ENCODE peak calls at places on chromosomes 5 and 9, in nine cellular contexts. O is A549, P is tibial nerve, T is transverse colon, Z is spleen, D is esophagus squamous epithelium, H is K562, V is uterus, N is IMR-90. K is an unnamed sample.

GRCh38 chr5:119743927-119744326 is 114.6 kb downstream of the FAM170A start:
- DNase-seq in P (no peak), N (peak), D (no peak), O (peak), Z (no peak), T (no peak), V (no peak), H (peak), K (no peak)

GRCh38 chr9:126842977-126843799 is 17.3 kb upstream of the ZBTB34 start:
- DNase-seq in P (no peak), D (no peak), T (no peak), N (no peak), O (no peak), H (no peak), V (no peak), Z (no peak), K (no peak)

GRCh38 chr9:91347370-91347769 is 14.3 kb downstream of the AUH start:
- DNase-seq in P (no peak), V (no peak), N (no peak), H (no peak), T (no peak), D (no peak), Z (no peak), O (no peak), K (no peak)

GRCh38 chr9:112487008-112487798 is 576 bp downstream of the KIAA1958 start:
- DNase-seq in P (no peak), H (peak), D (no peak), O (peak), N (peak), Z (peak), V (peak), T (peak), K (peak)

GRCh38 chr5:143682221-143682620 is 129.7 kb upstream of the HMHB1 start:
- DNase-seq in P (no peak), D (no peak), O (peak), H (no peak), T (no peak), Z (no peak), N (peak), V (no peak), K (no peak)

GRCh38 chr9:124752967-124753366 is 18.1 kb downstream of the NR6A1 start:
- DNase-seq in H (no peak), O (no peak), V (no peak), N (peak), D (no peak), Z (no peak), P (no peak), T (no peak), K (no peak)

GRCh38 chr9:85040141-85040540 is 370.6 kb downstream of the NTRK2 start:
- DNase-seq in N (no peak), V (no peak), O (no peak), T (no peak), P (no peak), Z (no peak), D (no peak), H (no peak), K (no peak)

GRCh38 chr5:147963948-147964693 is 57.8 kb upstream of the C5orf46 start:
- DNase-seq in N (no peak), D (no peak), T (no peak), H (no peak), V (peak), O (no peak), Z (no peak), P (no peak), K (no peak)

GRCh38 chr5:113249216-113249615 is 185.6 kb downstream of the TSSK1B start:
- DNase-seq in H (no peak), T (no peak), V (no peak), N (peak), P (no peak), O (no peak), D (no peak), Z (no peak), K (no peak)

GRCh38 chr5:164672931-164673694 is 1167.7 kb downstream of the MAT2B start:
- DNase-seq in T (no peak), P (no peak), D (no peak), V (no peak), H (no peak), Z (no peak), O (peak), N (peak), K (no peak)

GRCh38 chr5:113230711-113231652 is 203.8 kb downstream of the TSSK1B start:
- DNase-seq in V (no peak), O (no peak), T (no peak), H (no peak), N (peak), Z (no peak), P (no peak), D (no peak), K (no peak)

GRCh38 chr9:108834959-108835696 is 20.7 kb downstream of the ACTL7B start:
- DNase-seq in N (no peak), H (no peak), P (no peak), D (no peak), V (no peak), O (no peak), T (no peak), Z (no peak), K (no peak)

GRCh38 chr5:164054461-164054860 is 549.0 kb downstream of the MAT2B start:
- DNase-seq in N (peak), D (no peak), P (no peak), V (no peak), H (no peak), O (no peak), T (no peak), Z (no peak), K (no peak)

GRCh38 chr5:5602554-5602953 is 180.1 kb downstream of the ICE1 start:
- DNase-seq in H (no peak), D (no peak), P (no peak), T (no peak), O (no peak), V (no peak), N (no peak), Z (no peak), K (no peak)

GRCh38 chr5:60299944-60300343 is 400.0 kb downstream of the DEPDC1B start:
- DNase-seq in V (no peak), P (no peak), Z (no peak), D (no peak), N (no peak), T (no peak), H (no peak), O (no peak), K (no peak)

GRCh38 chr9:89372230-89372816 is 54.0 kb downstream of the SECISBP2 start:
- DNase-seq in H (no peak), P (no peak), N (no peak), V (no peak), D (no peak), Z (peak), O (peak), T (no peak), K (no peak)

GRCh38 chr5:76849767-76850291 is at the start of gene S100Z:
- DNase-seq in Z (no peak), P (no peak), N (no peak), O (no peak), T (no peak), V (no peak), D (no peak), H (peak), K (no peak)

GRCh38 chr5:155475318-155475717 is 461.8 kb downstream of the KIF4B start:
- DNase-seq in O (no peak), V (no peak), H (no peak), N (no peak), T (no peak), Z (no peak), D (no peak), P (no peak), K (no peak)

GRCh38 chr5:167261309-167262100 is 1029.9 kb upstream of the WWC1 start:
- DNase-seq in V (no peak), P (no peak), Z (no peak), H (no peak), D (no peak), O (peak), N (no peak), T (no peak), K (no peak)

GRCh38 chr5:175692235-175692995 is 34.5 kb downstream of the HRH2 start:
- DNase-seq in N (no peak), T (no peak), Z (peak), O (no peak), V (no peak), H (no peak), P (no peak), D (no peak), K (no peak)

GRCh38 chr5:131994533-131995226 is 16.8 kb downstream of the ACSL6 start:
- DNase-seq in D (no peak), P (no peak), O (no peak), N (no peak), H (peak), T (no peak), V (no peak), Z (peak), K (peak)
- TF ChIP-seq POLR2A in D (no peak), P (no peak), O (no peak), N (no peak), H (no peak), T (no peak), V (no peak), Z (no peak), K (no peak)

DNA sequence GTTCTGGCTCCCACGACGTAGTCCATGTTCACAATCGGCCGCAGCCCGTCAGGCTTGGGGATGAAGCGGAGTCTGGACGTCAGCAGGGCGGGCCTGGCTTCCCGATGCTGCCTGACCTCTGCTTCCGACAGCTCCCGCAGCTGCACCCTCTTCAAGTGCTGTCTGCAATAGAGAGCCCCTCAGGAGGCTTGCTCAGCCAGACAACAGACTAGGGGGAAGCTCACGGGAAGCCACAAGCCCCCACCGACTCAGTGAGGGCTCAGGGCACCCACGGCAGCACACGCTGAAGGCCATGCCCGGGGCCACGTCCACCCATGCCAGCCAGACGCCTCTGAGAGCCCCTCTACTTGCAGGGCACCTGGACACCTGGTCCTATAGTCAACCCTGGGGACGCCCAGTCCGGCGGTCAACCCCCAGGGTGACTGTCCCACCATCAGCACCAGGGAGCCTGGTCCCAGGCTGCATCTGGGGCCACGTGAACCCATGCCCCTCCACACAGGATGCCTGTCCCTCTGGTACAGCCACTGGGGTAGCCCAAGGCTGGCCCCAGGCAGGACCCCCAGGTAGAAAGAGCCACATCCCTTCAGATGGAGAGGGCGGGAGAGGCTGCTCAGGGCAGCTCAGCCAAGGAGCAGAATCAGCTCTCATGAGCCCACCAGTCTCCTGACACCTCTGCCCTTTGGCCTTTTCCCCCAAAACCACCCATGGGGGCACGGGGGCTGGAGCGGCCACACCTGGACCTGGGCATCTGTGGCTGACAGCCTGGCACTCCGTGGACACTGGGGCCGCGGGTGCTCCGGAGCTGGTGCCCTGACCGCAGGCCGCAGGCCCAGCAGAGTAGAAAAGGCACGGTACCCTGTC is 14.5 kb downstream of the TERT start:
- DNase-seq in P (peak), H (no peak), Z (peak), T (no peak), D (no peak), O (no peak), N (no peak), V (no peak), K (no peak)
- H3K4me3 ChIP-seq in P (no peak), H (no peak), Z (no peak), T (no peak), D (no peak), O (no peak), N (no peak), V (no peak), K (no peak)

GRCh38 chr9:7238244-7238637 is 480.5 kb downstream of the KDM4C start:
- DNase-seq in D (no peak), P (no peak), V (no peak), Z (no peak), H (no peak), T (no peak), N (no peak), O (no peak), K (no peak)
- H3K27ac ChIP-seq in D (no peak), P (no peak), V (no peak), Z (no peak), H (no peak), T (no peak), N (no peak), O (no peak), K (no peak)

GRCh38 chr9:93096131-93096802 is at the start of gene CARD19:
- DNase-seq in T (peak), N (peak), Z (no peak), P (peak), H (no peak), D (no peak), O (peak), V (peak), K (peak)
- TF ChIP-seq POLR2A in T (peak), N (peak), Z (peak), P (peak), H (no peak), D (peak), O (peak), V (peak), K (peak)

DNA sequence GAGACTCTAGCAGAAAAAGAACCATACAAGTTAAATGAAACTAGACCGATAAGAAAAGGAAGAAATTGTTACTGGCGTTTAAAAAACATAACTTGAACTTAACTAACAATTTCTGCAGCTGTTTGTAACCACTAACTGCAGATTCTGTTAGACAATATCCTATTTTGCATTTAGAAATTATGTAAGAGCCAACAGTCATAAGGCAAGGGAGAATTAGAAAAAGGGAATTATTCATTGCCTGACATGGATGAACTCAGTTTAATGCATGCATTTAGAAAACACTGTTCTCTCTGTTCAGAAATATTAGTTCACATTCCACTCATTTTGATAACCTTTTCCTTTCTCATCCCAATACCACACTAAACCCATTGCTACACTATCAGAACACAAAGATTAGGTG is 96.4 kb downstream of the FNBP1 start:
- DNase-seq in Z (no peak), V (no peak), T (no peak), O (no peak), P (no peak), H (no peak), N (no peak), D (no peak), K (no peak)
- H3K4me3 ChIP-seq in Z (no peak), V (no peak), T (no peak), O (no peak), P (no peak), H (no peak), N (no peak), D (no peak), K (no peak)

GRCh38 chr5:159181152-159181551 is 28.2 kb downstream of the RNF145 start:
- DNase-seq in V (no peak), H (no peak), O (no peak), P (no peak), Z (no peak), D (no peak), T (no peak), N (peak), K (no peak)

GRCh38 chr5:159178978-159179377 is 30.4 kb downstream of the RNF145 start:
- DNase-seq in T (peak), V (peak), Z (no peak), N (peak), P (no peak), D (no peak), O (peak), H (peak), K (no peak)

GRCh38 chr5:159183247-159183646 is 26.1 kb downstream of the RNF145 start:
- DNase-seq in D (no peak), H (no peak), V (no peak), O (no peak), Z (no peak), P (no peak), T (no peak), N (no peak), K (no peak)

GRCh38 chr5:159182691-159183090 is 26.7 kb downstream of the RNF145 start:
- DNase-seq in H (no peak), D (no peak), T (no peak), P (no peak), O (peak), Z (no peak), V (no peak), N (peak), K (no peak)

DNA sequence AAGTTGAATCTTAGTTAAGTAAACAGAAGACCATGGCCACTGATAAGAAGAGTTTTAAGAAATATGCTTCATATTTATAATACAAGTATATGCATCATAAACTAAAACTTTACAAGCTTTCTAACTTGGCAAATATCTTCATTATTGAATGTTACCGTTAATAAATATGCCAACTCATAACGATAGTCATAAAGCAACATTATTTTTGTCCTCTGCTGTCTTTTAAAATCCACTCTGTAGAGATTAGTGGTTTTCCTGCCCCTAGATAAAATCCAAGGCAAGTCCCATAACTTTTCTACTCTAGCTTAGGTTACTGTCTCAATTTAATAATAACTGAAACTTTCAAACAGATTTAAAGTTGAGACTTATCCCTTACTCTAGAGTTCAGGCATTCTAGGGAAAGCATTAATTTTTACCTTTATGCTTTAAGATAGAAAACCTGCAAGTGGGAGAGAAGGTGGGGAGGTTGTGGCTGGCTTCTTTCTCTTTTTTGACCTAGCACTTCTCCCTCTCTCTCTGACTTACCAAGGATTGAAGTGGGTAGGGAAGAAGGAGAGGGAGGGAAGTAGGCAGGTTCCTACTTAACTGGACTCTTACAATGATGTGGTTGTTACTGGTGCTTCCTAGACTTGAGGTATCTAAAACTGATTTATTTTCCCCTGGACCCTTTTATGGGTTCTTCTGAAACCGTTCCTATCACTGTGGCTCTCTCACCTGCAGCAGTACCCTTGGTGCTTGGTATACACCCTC is 29.6 kb downstream of the RNF145 start:
- DNase-seq in H (no peak), O (no peak), P (no peak), D (no peak), V (no peak), T (no peak), N (peak), Z (no peak), K (no peak)
- H3K27ac ChIP-seq in H (peak), O (peak), P (peak), D (peak), V (peak), T (peak), N (peak), Z (no peak), K (peak)

GRCh38 chr5:181259283-181259682 is 1.7 kb downstream of the TRIM52 start:
- DNase-seq in N (no peak), P (no peak), V (no peak), H (no peak), T (no peak), Z (peak), O (no peak), D (no peak), K (no peak)

GRCh38 chr5:181263633-181264032 is 2.7 kb upstream of the TRIM52 start:
- DNase-seq in Z (no peak), T (no peak), P (no peak), N (no peak), H (no peak), O (no peak), V (no peak), D (no peak), K (no peak)

GRCh38 chr5:181260720-181261319 is at the start of gene TRIM52:
- DNase-seq in T (peak), O (peak), V (peak), Z (peak), P (peak), N (peak), H (peak), D (no peak), K (peak)

GRCh38 chr5:181259974-181260719 is 796 bp downstream of the TRIM52 start:
- DNase-seq in T (no peak), N (no peak), P (no peak), D (no peak), V (no peak), O (no peak), Z (peak), H (no peak), K (no peak)

GRCh38 chr5:181261320-181262085 is 560 bp upstream of the TRIM52 start:
- DNase-seq in Z (peak), N (peak), P (no peak), D (no peak), V (peak), H (peak), T (peak), O (peak), K (peak)
- TF ChIP-seq POLR2A in Z (peak), N (peak), P (peak), D (no peak), V (no peak), H (peak), T (peak), O (peak), K (peak)

GRCh38 chr9:130823435-130823834 is 11.6 kb upstream of the ABL1 start:
- DNase-seq in N (peak), Z (no peak), O (no peak), T (no peak), H (peak), D (no peak), P (no peak), V (no peak), K (no peak)

GRCh38 chr9:130825809-130826208 is 9.2 kb upstream of the ABL1 start:
- DNase-seq in Z (no peak), H (peak), P (no peak), T (no peak), V (no peak), N (no peak), O (no peak), D (no peak), K (no peak)

GRCh38 chr9:130824616-130825015 is 10.4 kb upstream of the ABL1 start:
- DNase-seq in P (no peak), Z (no peak), H (peak), T (no peak), N (no peak), O (no peak), D (no peak), V (no peak), K (no peak)

GRCh38 chr9:130825051-130825651 is 9.9 kb upstream of the ABL1 start:
- DNase-seq in H (peak), V (peak), Z (no peak), O (no peak), T (no peak), P (no peak), D (no peak), N (peak), K (no peak)

DNA sequence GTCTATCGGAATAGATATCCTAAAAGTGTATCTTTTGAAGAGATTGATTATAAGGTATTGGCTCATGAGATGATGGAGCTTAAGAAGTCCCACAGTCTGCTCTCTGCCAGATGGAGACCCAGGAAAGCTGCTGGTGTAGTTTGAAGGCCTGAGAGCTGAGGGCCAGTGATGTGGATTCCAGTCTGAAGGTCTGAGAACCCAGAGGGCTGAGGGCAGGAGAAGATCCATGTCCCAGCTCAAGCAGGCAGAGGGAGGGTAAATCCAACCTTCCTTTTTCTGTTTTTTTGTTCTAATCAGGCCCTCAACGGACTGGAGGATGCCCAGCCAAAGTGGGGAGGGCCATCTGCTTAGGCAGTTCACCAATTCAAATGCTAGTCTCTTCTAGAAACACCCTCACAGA is 11.0 kb upstream of the ABL1 start:
- DNase-seq in Z (no peak), N (no peak), H (no peak), O (no peak), V (no peak), D (no peak), P (no peak), T (no peak), K (no peak)
- H3K4me3 ChIP-seq in Z (no peak), N (no peak), H (no peak), O (no peak), V (no peak), D (no peak), P (no peak), T (no peak), K (no peak)